ENCODE peak calls at places on chromosomes 5 and 9, in eight cellular contexts. J is adrenal gland, R is stomach, L is sigmoid colon, P is testis, I is lower lobe of right lung, Z is cardiac muscle cell, B is RWPE1. S is an unnamed sample.

GRCh38 chr5:137933491-137933911 is 44.2 kb downstream of the PKD2L2 start:
- DNase-seq in J (no peak), R (no peak), L (no peak), P (no peak), I (no peak), Z (peak; percentile 35), B (no peak), S (no peak)

GRCh38 chr9:95494416-95495371 is 22.1 kb downstream of the PTCH1 start:
- DNase-seq in J (peak; percentile 77), R (peak; percentile 58), L (peak; percentile 81), P (peak; percentile 69), I (peak; percentile 54), Z (no peak), B (peak; percentile 66), S (peak; percentile 93)

GRCh38 chr9:72485821-72486605 is 35.4 kb upstream of the TMC1 start:
- DNase-seq in J (no peak), R (no peak), L (no peak), P (no peak), I (no peak), Z (peak; percentile 57), B (no peak), S (no peak)

GRCh38 chr5:117093653-117094052 is 519.0 kb upstream of the SEMA6A start:
- DNase-seq in J (no peak), R (no peak), L (no peak), P (no peak), I (no peak), Z (no peak), B (no peak), S (no peak)

GRCh38 chr5:147743686-147744332 is 38.7 kb downstream of the JAKMIP2 start:
- DNase-seq in J (peak; percentile 53), R (no peak), L (no peak), P (no peak), I (no peak), Z (peak; percentile 22), B (no peak), S (no peak)

GRCh38 chr5:155275214-155275613 is 261.7 kb downstream of the KIF4B start:
- DNase-seq in J (no peak), R (no peak), L (no peak), P (no peak), I (no peak), Z (no peak), B (no peak), S (no peak)

GRCh38 chr9:114989600-114990410 is 59.4 kb upstream of the TNFSF8 start:
- DNase-seq in J (no peak), R (no peak), L (no peak), P (no peak), I (no peak), Z (no peak), B (no peak), S (no peak)

GRCh38 chr9:109886050-109886449 is 106.1 kb downstream of the PALM2AKAP2 start:
- DNase-seq in J (no peak), R (no peak), L (no peak), P (no peak), I (no peak), Z (peak; percentile 72), B (no peak), S (no peak)

GRCh38 chr9:81431662-81432061 is 257.7 kb downstream of the TLE1 start:
- DNase-seq in J (no peak), R (no peak), L (no peak), P (no peak), I (no peak), Z (no peak), B (no peak), S (no peak)

GRCh38 chr9:135340143-135340655 is 139.4 kb upstream of the PPP1R26 start:
- DNase-seq in J (no peak), R (no peak), L (no peak), P (no peak), I (no peak), Z (no peak), B (no peak), S (no peak)

GRCh38 chr5:171601266-171601881 is 181.9 kb downstream of the FGF18 start:
- DNase-seq in J (no peak), R (no peak), L (no peak), P (no peak), I (peak; percentile 66), Z (no peak), B (no peak), S (no peak)

GRCh38 chr9:89420397-89420796 is 77.5 kb downstream of the SEMA4D start:
- DNase-seq in J (no peak), R (no peak), L (no peak), P (no peak), I (no peak), Z (no peak), B (no peak), S (no peak)

GRCh38 chr9:89418112-89418872 is 79.6 kb downstream of the SEMA4D start:
- DNase-seq in J (no peak), R (no peak), L (no peak), P (no peak), I (no peak), Z (no peak), B (no peak), S (no peak)

GRCh38 chr9:89419978-89420394 is 77.9 kb downstream of the SEMA4D start:
- DNase-seq in J (no peak), R (no peak), L (peak; percentile 47), P (no peak), I (no peak), Z (no peak), B (no peak), S (no peak)

GRCh38 chr9:89421595-89421994 is 76.3 kb downstream of the SEMA4D start:
- DNase-seq in J (no peak), R (no peak), L (no peak), P (no peak), I (no peak), Z (peak; percentile 22), B (no peak), S (no peak)

DNA sequence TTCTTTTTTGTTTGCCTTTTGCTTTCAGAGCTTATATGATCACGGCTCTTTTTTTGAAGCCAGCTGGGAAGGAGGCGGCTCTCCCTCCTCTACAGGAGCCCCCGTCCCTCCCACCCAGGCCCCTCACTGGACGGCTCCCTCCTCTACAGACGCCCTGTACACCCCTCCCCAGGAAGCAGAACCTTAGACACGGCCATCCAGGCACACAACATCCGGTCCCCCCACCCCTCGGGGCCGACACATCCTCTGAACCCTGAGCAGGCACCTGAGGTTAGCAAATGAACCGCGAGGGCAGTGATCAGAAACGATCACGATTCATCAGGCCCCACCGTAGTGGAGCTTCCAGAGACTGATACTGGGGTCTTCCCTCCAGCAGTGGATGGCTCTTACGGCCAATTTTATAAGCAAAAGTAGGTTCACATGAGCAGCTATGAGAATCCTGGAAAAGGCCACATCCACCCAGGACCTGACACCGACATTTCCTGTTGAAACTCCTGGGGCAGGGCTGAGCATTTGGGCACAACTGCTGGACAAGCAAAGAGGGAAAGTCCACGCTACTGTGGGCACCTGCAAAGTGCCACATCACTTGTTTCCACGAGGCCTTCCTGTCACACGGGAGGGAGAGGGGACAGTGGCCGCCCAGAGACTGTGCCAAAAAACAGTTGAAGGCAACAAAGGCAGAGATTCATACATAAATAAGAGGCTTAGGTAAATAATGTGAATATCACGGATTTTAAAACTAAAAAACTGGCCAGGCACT is 78.9 kb downstream of the SEMA4D start:
- DNase-seq in J (no peak), R (no peak), L (no peak), P (no peak), I (no peak), Z (no peak), B (no peak), S (no peak)
- H3K27ac ChIP-seq in J (no peak overlapping the region), R (peak overlapping the region; percentile 55), L (no peak overlapping the region), P (no peak overlapping the region), I (peak overlapping the region; percentile 18), Z (no peak overlapping the region), B (no peak overlapping the region), S (no peak overlapping the region)

GRCh38 chr9:133874659-133875058 is 117.5 kb downstream of the VAV2 start:
- DNase-seq in J (no peak), R (no peak), L (no peak), P (no peak), I (no peak), Z (no peak), B (no peak), S (no peak)

GRCh38 chr9:133877327-133877726 is 114.8 kb downstream of the VAV2 start:
- DNase-seq in J (no peak), R (no peak), L (no peak), P (no peak), I (no peak), Z (no peak), B (no peak), S (no peak)

GRCh38 chr9:133875131-133875530 is 117.0 kb downstream of the VAV2 start:
- DNase-seq in J (no peak), R (no peak), L (no peak), P (no peak), I (no peak), Z (no peak), B (no peak), S (no peak)

GRCh38 chr9:133876836-133877235 is 115.3 kb downstream of the VAV2 start:
- DNase-seq in J (no peak), R (no peak), L (no peak), P (no peak), I (no peak), Z (no peak), B (no peak), S (no peak)

GRCh38 chr9:133876144-133876543 is 116.0 kb downstream of the VAV2 start:
- DNase-seq in J (no peak), R (no peak), L (no peak), P (no peak), I (no peak), Z (peak; percentile 24), B (no peak), S (peak; percentile 55)
- TF ChIP-seq CTCF in J (peak; percentile 27), R (no peak), L (no peak), P (no peak), I (no peak), Z (peak; percentile 48), B (no peak), S (peak; percentile 54)

GRCh38 chr5:73158313-73158712 is 14.7 kb upstream of the TMEM174 start:
- DNase-seq in J (no peak), R (no peak), L (no peak), P (no peak), I (no peak), Z (no peak), B (no peak), S (no peak)
- H3K27ac ChIP-seq in J (no peak overlapping the region), R (no peak overlapping the region), L (no peak overlapping the region), P (no peak overlapping the region), I (no peak overlapping the region), Z (no peak overlapping the region), B (no peak overlapping the region), S (no peak overlapping the region)

GRCh38 chr5:2914991-2915484 is 163.6 kb upstream of the IRX2 start:
- DNase-seq in J (peak; percentile 11), R (no peak), L (no peak), P (no peak), I (no peak), Z (no peak), B (no peak), S (no peak)

GRCh38 chr5:2917524-2917923 is 166.0 kb upstream of the IRX2 start:
- DNase-seq in J (no peak), R (no peak), L (no peak), P (peak; percentile 84), I (no peak), Z (no peak), B (no peak), S (no peak)

GRCh38 chr5:2914022-2914661 is 162.7 kb upstream of the IRX2 start:
- DNase-seq in J (peak; percentile 20), R (no peak), L (no peak), P (no peak), I (no peak), Z (no peak), B (no peak), S (no peak)

GRCh38 chr5:2917093-2917492 is 165.6 kb upstream of the IRX2 start:
- DNase-seq in J (no peak), R (no peak), L (no peak), P (peak; percentile 24), I (no peak), Z (no peak), B (no peak), S (no peak)

GRCh38 chr5:2916076-2916682 is 164.7 kb upstream of the IRX2 start:
- DNase-seq in J (no peak), R (no peak), L (no peak), P (no peak), I (no peak), Z (no peak), B (no peak), S (no peak)
- TF ChIP-seq CTCF in J (no peak), R (no peak), L (no peak), P (no peak), I (no peak), Z (no peak), B (no peak), S (no peak)

S was measured in WERI-Rb-1.